ENCODE peak calls at places on chromosome 7, in six cellular contexts. U, S, M, F, C and I are unnamed samples.

GRCh38 chr7:94315011-94315410 is 79.7 kb upstream of the COL1A2 start:
- DNase-seq in U (no peak), S (no peak), M (peak; percentile 53), F (no peak), C (no peak), I (no peak)

GRCh38 chr7:158672975-158673374 is 31.6 kb downstream of the NCAPG2 start:
- DNase-seq in U (no peak), S (no peak), M (peak; percentile 62), F (no peak), C (no peak), I (peak; percentile 43)

GRCh38 chr7:157013101-157013500 is 2.6 kb upstream of the MNX1 start:
- DNase-seq in U (no peak), S (no peak), M (no peak), F (no peak), C (no peak), I (no peak)

GRCh38 chr7:1531979-1532455 is 1.5 kb downstream of the MAFK start:
- DNase-seq in U (no peak), S (no peak), M (no peak), F (no peak), C (no peak), I (peak; percentile 35)

GRCh38 chr7:134627109-134627774 is 19.4 kb upstream of the BPGM start:
- DNase-seq in U (no peak), S (no peak), M (no peak), F (no peak), C (no peak), I (no peak)

GRCh38 chr7:126227055-126227454 is 1025.7 kb downstream of the GRM8 start:
- DNase-seq in U (no peak), S (no peak), M (no peak), F (no peak), C (no peak), I (no peak)

GRCh38 chr7:128833148-128833938 is 3.1 kb downstream of the FLNC start:
- DNase-seq in U (no peak), S (peak; percentile 70), M (peak; percentile 88), F (peak; percentile 51), C (no peak), I (peak; percentile 86)

GRCh38 chr7:133850497-133851070 is 276.6 kb upstream of the LRGUK start:
- DNase-seq in U (no peak), S (no peak), M (no peak), F (no peak), C (no peak), I (no peak)

GRCh38 chr7:47988496-47989386 is 9.3 kb upstream of the HUS1 start:
- DNase-seq in U (no peak), S (no peak), M (peak; percentile 5), F (no peak), C (no peak), I (peak; percentile 41)

GRCh38 chr7:138520742-138521141 is 60.7 kb downstream of the TRIM24 start:
- DNase-seq in U (no peak), S (no peak), M (no peak), F (no peak), C (no peak), I (no peak)